ENCODE peak calls at places on chromosome X, in five cellular contexts. Y is body of pancreas, J is hepatocyte, X is choroid plexus epithelial cell, W is fibroblast of pulmonary artery. R is an unnamed sample.

GRCh38 chrX:57951666-57952319 is 41.5 kb upstream of the ZXDA start:
- DNase-seq in J (no peak), W (no peak), Y (no peak), X (no peak), R (no peak)

GRCh38 chrX:11558972-11559371 is 106.7 kb downstream of the ARHGAP6 start:
- DNase-seq in W (no peak), X (no peak), J (peak), Y (no peak), R (no peak)

GRCh38 chrX:15107367-15107988 is 162.4 kb downstream of the ASB9 start:
- DNase-seq in J (no peak), X (no peak), Y (no peak), W (no peak), R (no peak)

GRCh38 chrX:150543230-150544155 is 24.9 kb upstream of the MTM1 start:
- DNase-seq in Y (no peak), X (no peak), J (no peak), W (no peak), R (no peak)

GRCh38 chrX:140467211-140467610 is 37.7 kb downstream of the SOX3 start:
- DNase-seq in J (no peak), X (peak), Y (no peak), W (no peak), R (peak)

GRCh38 chrX:110132450-110133114 is 129.7 kb downstream of the TMEM164 start:
- DNase-seq in J (no peak), X (no peak), Y (no peak), W (no peak), R (no peak)

GRCh38 chrX:45712067-45712466 is 511.4 kb upstream of the DIPK2B start:
- DNase-seq in W (peak), Y (no peak), J (no peak), X (peak), R (no peak)

GRCh38 chrX:150769408-150769807 is 76.2 kb downstream of the MTMR1 start:
- DNase-seq in X (no peak), W (no peak), J (no peak), Y (no peak), R (no peak)

GRCh38 chrX:138057883-138058282 is 492.0 kb downstream of the ZIC3 start:
- DNase-seq in W (no peak), J (no peak), X (no peak), Y (no peak), R (no peak)

GRCh38 chrX:40006025-40007017 is 91.4 kb downstream of the BCOR start:
- DNase-seq in J (peak), W (peak), Y (peak), X (no peak), R (no peak)
- H3K4me3 ChIP-seq in J (no peak), W (no peak), Y (no peak), X (no peak), R (no peak)

GRCh38 chrX:50769389-50770063 is 44.5 kb downstream of the SHROOM4 start:
- DNase-seq in X (no peak), Y (peak), W (no peak), J (no peak), R (no peak)
- TF ChIP-seq CTCF in X (no peak), Y (no peak), W (no peak), J (no peak), R (no peak)

GRCh38 chrX:12972867-12973560 is 1.9 kb upstream of the TMSB4X start:
- DNase-seq in J (no peak), Y (no peak), X (no peak), W (no peak), R (no peak)

GRCh38 chrX:12973561-12974216 is 1.2 kb upstream of the TMSB4X start:
- DNase-seq in W (no peak), Y (peak), J (no peak), X (no peak), R (no peak)

GRCh38 chrX:12974797-12975669 is at the start of gene TMSB4X:
- DNase-seq in Y (peak), X (peak), W (peak), J (peak), R (no peak)

GRCh38 chrX:12975670-12975965 is 708 bp downstream of the TMSB4X start:
- DNase-seq in Y (no peak), W (no peak), X (no peak), J (no peak), R (no peak)

DNA sequence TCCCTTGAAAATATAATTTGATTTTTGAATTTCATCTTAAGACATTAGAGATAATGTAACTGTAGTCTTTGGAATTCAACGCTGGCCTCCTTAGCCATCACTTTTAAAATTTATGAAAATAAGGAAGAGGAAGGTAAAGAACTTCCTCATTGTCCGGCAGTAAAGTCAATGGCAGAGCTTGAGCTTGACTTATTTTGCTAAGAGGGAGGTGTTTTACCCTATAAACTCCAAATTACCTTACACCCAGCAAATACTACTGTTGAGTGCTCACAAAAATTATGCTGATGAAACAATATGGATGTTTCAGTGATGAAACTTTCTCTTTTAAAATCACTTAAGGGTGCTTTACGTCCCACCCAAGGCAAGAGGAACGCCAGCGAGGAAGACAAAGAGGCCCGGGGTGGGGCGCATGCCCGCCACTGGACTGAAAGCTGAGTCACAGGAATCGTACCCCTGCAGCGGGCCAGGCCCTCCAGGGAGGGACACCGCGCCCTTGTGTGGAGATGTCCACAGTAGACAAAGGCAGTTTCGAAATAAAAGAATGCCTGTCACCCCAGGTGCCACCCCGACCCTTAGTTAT is 603 bp upstream of the TMSB4X start:
- DNase-seq in Y (peak), W (peak), J (peak), X (peak), R (no peak)
- H3K4me3 ChIP-seq in Y (peak), W (peak), J (peak), X (peak), R (peak)

DNA sequence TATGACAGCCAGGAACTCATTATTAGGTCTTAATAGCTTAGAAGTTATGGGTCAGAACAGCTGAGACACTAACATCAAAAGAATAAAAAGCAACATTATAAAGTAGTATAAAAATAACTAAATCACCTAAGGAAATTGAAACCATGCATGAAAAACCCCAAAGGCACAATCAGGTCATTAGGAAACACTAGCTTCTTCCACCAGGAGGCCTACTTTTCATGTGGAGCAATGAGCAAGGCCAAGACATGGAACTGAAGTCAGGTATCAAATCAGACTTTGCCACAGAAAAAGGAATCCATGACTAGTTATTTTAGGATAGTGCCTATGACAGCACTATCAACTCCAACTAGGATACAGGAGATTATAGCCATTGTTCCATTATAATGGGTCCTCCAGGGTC is 7.9 kb downstream of the HUWE1 start:
- DNase-seq in W (no peak), X (peak), Y (no peak), J (no peak), R (no peak)
- TF ChIP-seq CTCF in W (peak), X (peak), Y (no peak), J (no peak), R (peak)

GRCh38 chrX:69139516-69139915 is 25.7 kb downstream of the PJA1 start:
- DNase-seq in W (no peak), Y (no peak), J (no peak), X (no peak), R (no peak)

GRCh38 chrX:69137911-69138310 is 27.3 kb downstream of the PJA1 start:
- DNase-seq in J (no peak), Y (no peak), W (no peak), X (peak), R (no peak)

GRCh38 chrX:69136546-69137331 is 28.5 kb downstream of the PJA1 start:
- DNase-seq in X (peak), W (peak), Y (peak), J (peak), R (no peak)

GRCh38 chrX:69138512-69138911 is 26.7 kb downstream of the PJA1 start:
- DNase-seq in W (peak), J (no peak), Y (no peak), X (peak), R (no peak)

DNA sequence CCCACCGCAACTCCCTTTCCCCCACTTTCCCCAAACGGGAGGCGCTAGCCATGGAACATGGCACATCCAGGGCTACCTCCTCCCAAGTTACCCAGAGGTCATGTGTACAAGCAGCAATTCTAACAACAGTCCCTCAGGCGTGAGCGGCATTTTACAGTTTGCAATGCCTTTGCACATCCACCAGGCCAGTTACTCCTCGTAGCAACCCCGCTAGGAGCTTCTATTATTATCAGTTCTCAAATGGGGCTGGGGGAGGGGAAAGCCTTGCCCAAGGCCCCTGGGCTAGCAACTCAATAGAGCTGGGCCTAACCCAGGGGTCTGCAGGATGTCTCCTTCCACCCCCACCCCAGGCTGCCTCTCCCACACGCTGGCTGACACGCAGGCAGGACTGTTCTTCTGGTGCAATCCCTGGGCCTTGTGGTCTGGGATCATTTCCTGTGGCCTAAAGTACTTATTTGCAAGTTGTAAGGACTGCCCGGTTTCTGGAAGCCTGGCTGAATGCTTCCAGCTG is 27.8 kb downstream of the PJA1 start:
- DNase-seq in W (peak), Y (peak), J (peak), X (peak), R (peak)
- H3K4me3 ChIP-seq in W (no peak), Y (no peak), J (no peak), X (no peak), R (no peak)

GRCh38 chrX:70129811-70130210 is 3.4 kb upstream of the IGBP1 start:
- DNase-seq in W (peak), Y (no peak), J (peak), X (no peak), R (no peak)
- TF ChIP-seq CTCF in W (peak), Y (no peak), J (no peak), X (no peak), R (no peak)

GRCh38 chrX:41474726-41475100 is 27.6 kb downstream of the NYX start:
- DNase-seq in J (no peak), X (no peak), Y (no peak), W (no peak), R (no peak)
- H3K4me3 ChIP-seq in J (no peak), X (no peak), Y (no peak), W (no peak), R (no peak)

DNA sequence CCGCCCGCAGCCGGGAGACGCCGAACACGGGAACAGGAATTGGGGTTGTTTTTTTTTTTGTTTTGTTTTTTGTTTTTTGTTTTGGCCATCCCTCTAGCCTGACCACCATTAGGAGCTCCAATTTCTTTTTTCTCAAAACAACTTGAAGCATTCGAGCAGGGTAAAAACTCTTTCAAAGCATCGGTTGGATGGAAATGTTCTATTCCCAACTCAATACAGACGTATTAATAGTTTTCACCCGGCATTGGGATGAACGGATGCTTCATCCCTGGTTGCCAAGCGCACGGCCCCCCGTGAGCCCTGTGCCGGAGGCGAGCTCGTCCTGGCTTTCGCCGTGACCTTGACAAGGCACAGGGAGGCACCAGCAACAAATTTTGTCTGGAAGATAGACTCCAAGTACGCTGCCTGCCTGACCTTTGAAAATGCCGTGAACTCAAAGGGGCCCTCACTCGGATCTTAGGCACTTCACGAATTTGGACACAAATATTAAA is 352 bp upstream of the MAP3K15 start:
- DNase-seq in X (no peak), W (no peak), J (no peak), Y (no peak), R (no peak)
- TF ChIP-seq CTCF in X (no peak), W (no peak), J (no peak), Y (peak), R (no peak)

R was measured in astrocyte of the cerebellum.